ENCODE peak calls at places on chromosomes 2 and 18, in eight cellular contexts. One of them, this sample, is unnamed.

GRCh38 chr18:47075098-47075883 is 39.9 kb upstream of the ELOA2 start:
- DNase-seq in mesenchymal stem cell: peak
- DNase-seq in bronchial epithelial cell: peak
- DNase-seq in AG04449: no peak
- DNase-seq in heart right ventricle: no peak
- DNase-seq in astrocyte of the spinal cord: peak
- DNase-seq in naive thymus-derived CD4-positive, alpha-beta T cell: no peak
- DNase-seq in AG04450: no peak
- DNase-seq in this sample: no peak

GRCh38 chr2:11807156-11808015 is 61.0 kb downstream of the LPIN1 start:
- DNase-seq in mesenchymal stem cell: no peak
- DNase-seq in bronchial epithelial cell: no peak
- DNase-seq in AG04449: no peak
- DNase-seq in heart right ventricle: no peak
- DNase-seq in astrocyte of the spinal cord: no peak
- DNase-seq in naive thymus-derived CD4-positive, alpha-beta T cell: no peak
- DNase-seq in AG04450: no peak
- DNase-seq in this sample: no peak

GRCh38 chr2:52632543-52632942 is 1135.1 kb upstream of the CHAC2 start:
- DNase-seq in mesenchymal stem cell: no peak
- DNase-seq in bronchial epithelial cell: no peak
- DNase-seq in AG04449: no peak
- DNase-seq in heart right ventricle: no peak
- DNase-seq in astrocyte of the spinal cord: no peak
- DNase-seq in naive thymus-derived CD4-positive, alpha-beta T cell: no peak
- DNase-seq in AG04450: no peak
- DNase-seq in this sample: no peak

GRCh38 chr2:238483656-238484055 is 56.9 kb downstream of the ASB1 start:
- DNase-seq in mesenchymal stem cell: no peak
- DNase-seq in bronchial epithelial cell: no peak
- DNase-seq in AG04449: no peak
- DNase-seq in heart right ventricle: no peak
- DNase-seq in astrocyte of the spinal cord: no peak
- DNase-seq in naive thymus-derived CD4-positive, alpha-beta T cell: no peak
- DNase-seq in AG04450: no peak
- DNase-seq in this sample: no peak

GRCh38 chr2:172446524-172447063 is 19.2 kb downstream of the ITGA6 start:
- DNase-seq in mesenchymal stem cell: no peak
- DNase-seq in bronchial epithelial cell: peak
- DNase-seq in AG04449: no peak
- DNase-seq in heart right ventricle: no peak
- DNase-seq in astrocyte of the spinal cord: no peak
- DNase-seq in naive thymus-derived CD4-positive, alpha-beta T cell: no peak
- DNase-seq in AG04450: no peak
- DNase-seq in this sample: no peak

GRCh38 chr2:196967775-196968174 is 41.3 kb upstream of the PGAP1 start:
- DNase-seq in mesenchymal stem cell: no peak
- DNase-seq in bronchial epithelial cell: no peak
- DNase-seq in AG04449: no peak
- DNase-seq in heart right ventricle: no peak
- DNase-seq in astrocyte of the spinal cord: no peak
- DNase-seq in naive thymus-derived CD4-positive, alpha-beta T cell: no peak
- DNase-seq in AG04450: no peak
- DNase-seq in this sample: no peak

GRCh38 chr2:98463988-98464771 is 19.5 kb downstream of the INPP4A start:
- DNase-seq in mesenchymal stem cell: no peak
- DNase-seq in bronchial epithelial cell: no peak
- DNase-seq in AG04449: no peak
- DNase-seq in heart right ventricle: no peak
- DNase-seq in astrocyte of the spinal cord: no peak
- DNase-seq in naive thymus-derived CD4-positive, alpha-beta T cell: peak
- DNase-seq in AG04450: no peak
- DNase-seq in this sample: no peak

GRCh38 chr2:2512931-2513330 is 181.9 kb upstream of the MYT1L start:
- DNase-seq in mesenchymal stem cell: no peak
- DNase-seq in bronchial epithelial cell: no peak
- DNase-seq in AG04449: no peak
- DNase-seq in heart right ventricle: no peak
- DNase-seq in astrocyte of the spinal cord: no peak
- DNase-seq in naive thymus-derived CD4-positive, alpha-beta T cell: no peak
- DNase-seq in AG04450: no peak
- DNase-seq in this sample: no peak

GRCh38 chr18:13797157-13797611 is 26.8 kb upstream of the MC5R start:
- DNase-seq in mesenchymal stem cell: no peak
- DNase-seq in bronchial epithelial cell: peak
- DNase-seq in AG04449: no peak
- DNase-seq in heart right ventricle: no peak
- DNase-seq in astrocyte of the spinal cord: peak
- DNase-seq in naive thymus-derived CD4-positive, alpha-beta T cell: no peak
- DNase-seq in AG04450: no peak
- DNase-seq in this sample: no peak

GRCh38 chr2:241941691-241942301 is 72.3 kb downstream of the RTP5 start:
- DNase-seq in mesenchymal stem cell: no peak
- DNase-seq in bronchial epithelial cell: no peak
- DNase-seq in AG04449: no peak
- DNase-seq in heart right ventricle: no peak
- DNase-seq in astrocyte of the spinal cord: no peak
- DNase-seq in naive thymus-derived CD4-positive, alpha-beta T cell: no peak
- DNase-seq in AG04450: no peak
- DNase-seq in this sample: no peak

GRCh38 chr18:9066817-9067306 is 35.6 kb upstream of the NDUFV2 start:
- DNase-seq in mesenchymal stem cell: no peak
- DNase-seq in bronchial epithelial cell: no peak
- DNase-seq in AG04449: no peak
- DNase-seq in heart right ventricle: no peak
- DNase-seq in astrocyte of the spinal cord: no peak
- DNase-seq in naive thymus-derived CD4-positive, alpha-beta T cell: no peak
- DNase-seq in AG04450: no peak
- DNase-seq in this sample: no peak

DNA sequence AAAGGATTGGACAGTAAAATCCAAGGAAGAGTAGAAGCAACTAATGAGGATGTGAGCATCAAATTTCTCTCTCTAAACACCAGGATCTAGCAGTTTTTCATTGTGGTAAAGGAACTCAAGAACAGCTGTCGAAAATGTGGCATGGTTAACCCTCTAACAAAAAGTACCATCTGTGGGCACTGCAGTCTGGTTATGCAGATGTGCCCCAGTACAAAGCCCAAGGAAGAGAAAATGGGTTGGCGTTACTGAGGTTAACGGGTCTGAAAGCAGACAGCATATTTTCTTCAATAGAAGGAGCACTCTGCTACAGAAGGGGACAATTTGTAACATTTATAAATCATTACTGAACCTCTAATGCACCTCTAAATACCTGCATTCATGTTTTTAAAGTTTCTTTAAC is 253.0 kb upstream of the HNRNPA3 start:
- DNase-seq in mesenchymal stem cell: no peak
- DNase-seq in bronchial epithelial cell: no peak
- DNase-seq in AG04449: no peak
- DNase-seq in heart right ventricle: no peak
- DNase-seq in astrocyte of the spinal cord: no peak
- DNase-seq in naive thymus-derived CD4-positive, alpha-beta T cell: no peak
- DNase-seq in AG04450: no peak
- DNase-seq in this sample: no peak
- H3K4me3 ChIP-seq in mesenchymal stem cell: no peak
- H3K4me3 ChIP-seq in bronchial epithelial cell: no peak
- H3K4me3 ChIP-seq in AG04449: no peak
- H3K4me3 ChIP-seq in heart right ventricle: no peak
- H3K4me3 ChIP-seq in astrocyte of the spinal cord: no peak
- H3K4me3 ChIP-seq in naive thymus-derived CD4-positive, alpha-beta T cell: no peak
- H3K4me3 ChIP-seq in AG04450: no peak
- H3K4me3 ChIP-seq in this sample: no peak

GRCh38 chr2:46548521-46549144 is 69.3 kb downstream of the TMEM247 start:
- DNase-seq in mesenchymal stem cell: no peak
- DNase-seq in bronchial epithelial cell: no peak
- DNase-seq in AG04449: no peak
- DNase-seq in heart right ventricle: no peak
- DNase-seq in astrocyte of the spinal cord: no peak
- DNase-seq in naive thymus-derived CD4-positive, alpha-beta T cell: no peak
- DNase-seq in AG04450: no peak
- DNase-seq in this sample: no peak

GRCh38 chr2:46547223-46548102 is 68.1 kb downstream of the TMEM247 start:
- DNase-seq in mesenchymal stem cell: no peak
- DNase-seq in bronchial epithelial cell: no peak
- DNase-seq in AG04449: no peak
- DNase-seq in heart right ventricle: peak
- DNase-seq in astrocyte of the spinal cord: no peak
- DNase-seq in naive thymus-derived CD4-positive, alpha-beta T cell: no peak
- DNase-seq in AG04450: no peak
- DNase-seq in this sample: peak

GRCh38 chr2:46549159-46549902 is 70.0 kb downstream of the TMEM247 start:
- DNase-seq in mesenchymal stem cell: no peak
- DNase-seq in bronchial epithelial cell: no peak
- DNase-seq in AG04449: no peak
- DNase-seq in heart right ventricle: no peak
- DNase-seq in astrocyte of the spinal cord: no peak
- DNase-seq in naive thymus-derived CD4-positive, alpha-beta T cell: no peak
- DNase-seq in AG04450: no peak
- DNase-seq in this sample: no peak

GRCh38 chr2:46550686-46551404 is 71.5 kb downstream of the TMEM247 start:
- DNase-seq in mesenchymal stem cell: no peak
- DNase-seq in bronchial epithelial cell: no peak
- DNase-seq in AG04449: no peak
- DNase-seq in heart right ventricle: no peak
- DNase-seq in astrocyte of the spinal cord: no peak
- DNase-seq in naive thymus-derived CD4-positive, alpha-beta T cell: no peak
- DNase-seq in AG04450: no peak
- DNase-seq in this sample: no peak

GRCh38 chr2:46548103-46548486 is 68.7 kb downstream of the TMEM247 start:
- DNase-seq in mesenchymal stem cell: no peak
- DNase-seq in bronchial epithelial cell: no peak
- DNase-seq in AG04449: no peak
- DNase-seq in heart right ventricle: peak
- DNase-seq in astrocyte of the spinal cord: no peak
- DNase-seq in naive thymus-derived CD4-positive, alpha-beta T cell: no peak
- DNase-seq in AG04450: no peak
- DNase-seq in this sample: peak
- H3K4me3 ChIP-seq in mesenchymal stem cell: no peak
- H3K4me3 ChIP-seq in bronchial epithelial cell: no peak
- H3K4me3 ChIP-seq in AG04449: no peak
- H3K4me3 ChIP-seq in heart right ventricle: peak
- H3K4me3 ChIP-seq in astrocyte of the spinal cord: no peak
- H3K4me3 ChIP-seq in naive thymus-derived CD4-positive, alpha-beta T cell: no peak
- H3K4me3 ChIP-seq in AG04450: no peak
- H3K4me3 ChIP-seq in this sample: peak

DNA sequence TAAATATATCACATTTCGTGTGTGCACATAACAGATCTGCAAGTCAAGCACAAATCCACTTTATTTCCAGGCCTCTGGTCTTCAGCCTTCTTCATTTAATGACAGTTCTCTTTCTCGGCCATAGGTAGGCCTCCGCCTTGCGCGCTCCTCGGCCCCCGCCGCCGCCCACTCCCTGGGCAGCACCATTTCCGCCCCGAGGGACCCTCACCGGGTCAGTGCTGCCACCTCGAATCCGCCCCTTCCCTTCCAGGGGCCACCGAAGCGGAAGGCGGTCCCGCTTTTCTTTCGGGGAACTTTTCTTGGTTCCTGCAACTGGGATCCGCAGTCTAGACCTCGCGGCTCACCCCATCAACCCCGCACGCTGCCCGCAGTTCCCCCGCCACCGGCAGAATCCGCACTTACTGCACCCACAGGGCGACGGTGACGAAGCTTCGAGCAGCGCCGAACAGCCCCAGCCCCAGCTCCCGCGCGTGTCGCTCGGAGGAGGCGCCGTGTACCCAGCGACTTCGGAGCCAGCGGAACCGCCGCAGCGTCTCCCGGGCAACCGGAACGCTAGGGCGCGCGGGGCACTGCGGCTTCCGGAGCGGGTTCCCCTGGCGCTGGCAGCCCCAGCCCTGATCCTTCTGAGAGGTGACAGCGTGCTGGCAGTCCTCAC is at the start of gene CDKL4:
- DNase-seq in mesenchymal stem cell: no peak
- DNase-seq in bronchial epithelial cell: no peak
- DNase-seq in AG04449: no peak
- DNase-seq in heart right ventricle: peak
- DNase-seq in astrocyte of the spinal cord: no peak
- DNase-seq in naive thymus-derived CD4-positive, alpha-beta T cell: peak
- DNase-seq in AG04450: no peak
- DNase-seq in this sample: peak
- H3K4me3 ChIP-seq in mesenchymal stem cell: no peak
- H3K4me3 ChIP-seq in bronchial epithelial cell: no peak
- H3K4me3 ChIP-seq in AG04449: peak
- H3K4me3 ChIP-seq in heart right ventricle: peak
- H3K4me3 ChIP-seq in astrocyte of the spinal cord: peak
- H3K4me3 ChIP-seq in naive thymus-derived CD4-positive, alpha-beta T cell: peak
- H3K4me3 ChIP-seq in AG04450: no peak
- H3K4me3 ChIP-seq in this sample: peak

GRCh38 chr18:907171-907879 is 2.7 kb downstream of the ADCYAP1 start:
- DNase-seq in mesenchymal stem cell: no peak
- DNase-seq in bronchial epithelial cell: no peak
- DNase-seq in AG04449: no peak
- DNase-seq in heart right ventricle: no peak
- DNase-seq in astrocyte of the spinal cord: no peak
- DNase-seq in naive thymus-derived CD4-positive, alpha-beta T cell: no peak
- DNase-seq in AG04450: no peak
- DNase-seq in this sample: no peak
- H3K4me3 ChIP-seq in mesenchymal stem cell: no peak
- H3K4me3 ChIP-seq in bronchial epithelial cell: no peak
- H3K4me3 ChIP-seq in AG04449: no peak
- H3K4me3 ChIP-seq in heart right ventricle: peak
- H3K4me3 ChIP-seq in astrocyte of the spinal cord: peak
- H3K4me3 ChIP-seq in naive thymus-derived CD4-positive, alpha-beta T cell: no peak
- H3K4me3 ChIP-seq in AG04450: no peak
- H3K4me3 ChIP-seq in this sample: peak

This sample was measured in left ventricle myocardium inferior.